ENCODE peak calls at places on chromosomes 11 and 22, in six cellular contexts. D is HTR-8/SVneo, R is T47D, J is spleen, L is substantia nigra, M is KBM-7. Q is an unnamed sample.

GRCh38 chr11:118928870-118929495 is 3.3 kb upstream of the BCL9L start:
- DNase-seq in D (peak; percentile 73), R (peak; percentile 82), J (peak; percentile 92), L (peak; percentile 83), M (no peak), Q (no peak)

GRCh38 chr11:122920579-122920978 is 38.0 kb downstream of the JHY start:
- DNase-seq in D (no peak), R (no peak), J (no peak), L (no peak), M (no peak), Q (no peak)

GRCh38 chr11:1298695-1299492 is 10.5 kb downstream of the TOLLIP start:
- DNase-seq in D (peak; percentile 41), R (peak; percentile 78), J (peak; percentile 90), L (peak; percentile 54), M (peak; percentile 70), Q (peak; percentile 78)

GRCh38 chr11:65446446-65447277 is 24.1 kb downstream of the NEAT1 start:
- DNase-seq in D (no peak), R (no peak), J (no peak), L (peak; percentile 61), M (peak; percentile 26), Q (no peak)

GRCh38 chr22:46035742-46036557 is 59.0 kb upstream of the WNT7B start:
- DNase-seq in D (peak; percentile 96), R (peak; percentile 98), J (peak; percentile 100), L (peak; percentile 100), M (peak; percentile 99), Q (peak; percentile 98)

GRCh38 chr22:32771761-32772160 is 29.7 kb upstream of the TIMP3 start:
- DNase-seq in D (no peak), R (no peak), J (no peak), L (no peak), M (no peak), Q (no peak)

GRCh38 chr11:57377098-57377497 is 3.9 kb downstream of the PRG3 start:
- DNase-seq in D (no peak), R (no peak), J (no peak), L (no peak), M (no peak), Q (no peak)

GRCh38 chr11:65546217-65546958 is 11.8 kb downstream of the LTBP3 start:
- DNase-seq in D (no peak), R (peak; percentile 97), J (peak; percentile 99), L (peak; percentile 63), M (no peak), Q (no peak)

GRCh38 chr11:121654506-121655480 is 202.0 kb upstream of the SORL1-AS1 start:
- DNase-seq in D (peak; percentile 23), R (peak; percentile 91), J (no peak), L (no peak), M (no peak), Q (no peak)

GRCh38 chr22:40533712-40534378 is 102.7 kb downstream of the MRTFA start:
- DNase-seq in D (peak; percentile 66), R (peak; percentile 39), J (no peak), L (no peak), M (peak; percentile 80), Q (no peak)

GRCh38 chr11:20397281-20397680 is 9.8 kb downstream of the PRMT3 start:
- DNase-seq in D (peak; percentile 23), R (peak; percentile 80), J (no peak), L (no peak), M (peak; percentile 78), Q (no peak)

GRCh38 chr11:62132188-62132587 is 8.4 kb downstream of the INCENP start:
- DNase-seq in D (no peak), R (no peak), J (no peak), L (no peak), M (no peak), Q (no peak)

GRCh38 chr11:35082322-35083180 is 56.4 kb upstream of the CD44 start:
- DNase-seq in D (peak; percentile 91), R (peak; percentile 65), J (peak; percentile 91), L (peak; percentile 22), M (peak; percentile 95), Q (no peak)

Q was measured in cerebellar nuclear complex.